ENCODE peak calls at places on chromosomes 5 and 9, in ten cellular contexts. L, A, Q, B, R, K, C, F, J and T are unnamed samples.

GRCh38 chr5:109936996-109937395 is 247.3 kb downstream of the MAN2A1 start:
- DNase-seq in B (peak; percentile 73), F (no peak), Q (no peak), L (no peak), R (no peak), J (no peak), C (no peak), A (no peak), K (peak; percentile 45), T (no peak)

GRCh38 chr5:76854644-76855043 is 4.8 kb downstream of the S100Z start:
- DNase-seq in Q (no peak), J (no peak), L (no peak), C (no peak), B (no peak), R (no peak), K (peak; percentile 35), F (no peak), A (no peak), T (peak; percentile 45)

GRCh38 chr9:93698140-93698908 is 121.9 kb downstream of the PHF2 start:
- DNase-seq in B (no peak), A (peak; percentile 33), Q (no peak), J (no peak), F (no peak), C (no peak), R (no peak), L (no peak), K (no peak), T (no peak)

GRCh38 chr9:25990376-25990775 is 312.1 kb upstream of the TUSC1 start:
- DNase-seq in R (no peak), F (no peak), K (no peak), J (no peak), C (no peak), A (no peak), B (no peak), Q (no peak), L (no peak), T (no peak)

GRCh38 chr5:132546108-132546507 is 2.8 kb upstream of the IL5 start:
- DNase-seq in A (no peak), J (no peak), F (no peak), R (no peak), C (no peak), B (no peak), K (no peak), Q (no peak), L (no peak), T (no peak)

GRCh38 chr5:122093415-122093814 is 15.4 kb upstream of the LOX start:
- DNase-seq in L (peak; percentile 81), R (no peak), C (no peak), B (no peak), K (no peak), J (no peak), F (no peak), A (no peak), Q (no peak), T (no peak)

GRCh38 chr9:76913467-76913866 is 7.6 kb upstream of the PRUNE2 start:
- DNase-seq in R (no peak), F (no peak), Q (no peak), B (no peak), C (no peak), L (no peak), J (no peak), K (no peak), A (no peak), T (no peak)

GRCh38 chr9:98707158-98708102 is 1.3 kb downstream of the GABBR2 start:
- DNase-seq in C (no peak), B (peak; percentile 52), A (peak; percentile 72), R (no peak), Q (no peak), J (no peak), K (peak; percentile 87), F (peak; percentile 94), L (peak; percentile 70), T (no peak)

GRCh38 chr5:37900692-37901091 is 60.9 kb upstream of the GDNF start:
- DNase-seq in J (no peak), L (peak; percentile 37), K (peak; percentile 63), Q (no peak), C (no peak), A (peak; percentile 84), F (peak; percentile 5), B (no peak), R (peak; percentile 59), T (no peak)

GRCh38 chr9:132597073-132597775 is 14.8 kb downstream of the BARHL1 start:
- DNase-seq in R (peak; percentile 45), L (peak; percentile 44), Q (no peak), J (no peak), F (no peak), C (no peak), K (no peak), A (peak; percentile 83), B (no peak), T (no peak)

GRCh38 chr5:4216142-4216541 is 620.5 kb downstream of the IRX1 start:
- DNase-seq in K (no peak), Q (no peak), L (no peak), A (no peak), R (no peak), B (no peak), F (no peak), J (no peak), C (no peak), T (no peak)

GRCh38 chr5:17511775-17512325 is 6.3 kb upstream of the TAF11L3 start:
- DNase-seq in A (no peak), Q (no peak), K (no peak), R (no peak), B (no peak), C (no peak), F (no peak), J (no peak), L (no peak), T (no peak)
- H3K4me3 ChIP-seq in A (no peak overlapping the region), Q (no peak overlapping the region), K (no peak overlapping the region), R (no peak overlapping the region), B (no peak overlapping the region), C (no peak overlapping the region), F (no peak overlapping the region), J (no peak overlapping the region), L (no peak overlapping the region), T (no peak overlapping the region)

GRCh38 chr9:122367779-122368460 is 2.9 kb upstream of the PTGS1 start:
- DNase-seq in C (no peak), A (no peak), B (no peak), K (no peak), F (no peak), R (no peak), Q (no peak), J (no peak), L (no peak), T (no peak)

GRCh38 chr9:122371851-122372250 is 1.0 kb downstream of the PTGS1 start:
- DNase-seq in L (no peak), F (no peak), A (no peak), Q (no peak), C (no peak), K (no peak), B (no peak), J (no peak), R (no peak), T (no peak)

GRCh38 chr9:122368642-122369041 is 2.2 kb upstream of the PTGS1 start:
- DNase-seq in J (no peak), L (no peak), C (no peak), R (no peak), B (no peak), A (no peak), K (no peak), Q (no peak), F (no peak), T (no peak)

GRCh38 chr9:122370869-122371467 is at the start of gene PTGS1:
- DNase-seq in F (peak; percentile 74), K (peak; percentile 53), L (no peak), Q (no peak), J (no peak), B (peak; percentile 45), C (no peak), A (peak; percentile 77), R (peak; percentile 57), T (no peak)

DNA sequence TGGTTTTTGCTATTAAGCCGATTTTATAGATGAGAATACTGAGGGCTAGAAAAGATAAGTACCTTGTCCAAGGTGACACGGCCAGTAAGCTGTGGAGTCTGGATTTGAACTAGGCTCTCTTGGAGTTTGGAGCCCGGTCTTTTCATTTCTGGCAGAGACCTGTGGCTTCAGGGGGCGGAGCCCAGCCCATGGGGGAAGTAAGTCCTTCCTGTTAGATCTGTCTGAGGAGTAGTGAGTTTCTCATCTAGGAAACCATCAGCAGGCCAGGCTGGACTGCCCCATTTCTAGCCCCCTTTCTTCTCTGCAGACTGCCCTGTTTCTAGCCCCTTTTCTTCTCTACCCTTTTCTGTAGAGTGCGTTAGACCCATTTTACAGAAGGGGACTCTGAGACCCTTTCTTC is 521 bp upstream of the PTGS1 start:
- DNase-seq in J (no peak), K (no peak), A (no peak), F (no peak), L (no peak), C (no peak), R (no peak), Q (no peak), B (peak; percentile 13), T (no peak)
- H3K4me3 ChIP-seq in J (no peak overlapping the region), K (no peak overlapping the region), A (peak overlapping the region; percentile 48), F (peak overlapping the region; percentile 53), L (no peak overlapping the region), C (no peak overlapping the region), R (peak overlapping the region; percentile 43), Q (no peak overlapping the region), B (no peak overlapping the region), T (no peak overlapping the region)

DNA sequence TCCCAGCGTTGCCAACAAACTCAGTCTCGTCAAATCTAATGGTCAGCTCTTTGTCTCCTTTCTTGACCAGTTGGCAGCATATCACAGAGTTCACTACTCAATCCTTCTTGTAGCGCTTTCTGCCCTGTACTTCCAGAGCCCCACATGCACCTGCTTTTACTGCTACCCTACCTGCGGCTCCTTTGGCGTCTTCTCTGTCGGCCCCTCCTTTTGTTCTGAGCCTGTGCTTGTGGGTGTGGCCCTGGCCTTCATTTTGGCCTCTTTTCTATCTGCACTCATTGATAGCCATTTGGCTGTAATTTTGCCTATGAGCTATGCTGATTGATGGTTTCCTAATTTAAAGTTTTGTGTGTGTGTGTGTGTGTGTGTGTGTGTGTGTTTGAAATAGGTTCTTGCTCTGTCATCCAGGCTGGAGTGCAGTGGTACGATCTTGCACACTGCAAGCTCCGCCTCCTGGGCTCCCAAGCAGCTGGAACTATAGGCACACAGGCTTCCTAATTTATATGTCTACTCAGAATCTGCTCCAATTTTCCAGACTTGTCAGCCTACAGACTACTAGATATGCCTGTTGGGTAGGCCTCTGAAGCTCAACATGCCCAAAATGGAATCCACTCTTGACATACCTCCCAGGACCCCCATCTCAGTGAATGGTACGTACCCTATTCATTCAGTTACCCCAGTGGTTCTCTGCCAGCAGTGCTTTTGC is 32.3 kb downstream of the ARPC5L start:
- DNase-seq in B (no peak), R (no peak), C (no peak), A (no peak), K (no peak), L (no peak), F (no peak), J (no peak), Q (no peak), T (no peak)
- H3K4me3 ChIP-seq in B (no peak overlapping the region), R (no peak overlapping the region), C (no peak overlapping the region), A (no peak overlapping the region), K (no peak overlapping the region), L (no peak overlapping the region), F (no peak overlapping the region), J (no peak overlapping the region), Q (no peak overlapping the region), T (no peak overlapping the region)

DNA sequence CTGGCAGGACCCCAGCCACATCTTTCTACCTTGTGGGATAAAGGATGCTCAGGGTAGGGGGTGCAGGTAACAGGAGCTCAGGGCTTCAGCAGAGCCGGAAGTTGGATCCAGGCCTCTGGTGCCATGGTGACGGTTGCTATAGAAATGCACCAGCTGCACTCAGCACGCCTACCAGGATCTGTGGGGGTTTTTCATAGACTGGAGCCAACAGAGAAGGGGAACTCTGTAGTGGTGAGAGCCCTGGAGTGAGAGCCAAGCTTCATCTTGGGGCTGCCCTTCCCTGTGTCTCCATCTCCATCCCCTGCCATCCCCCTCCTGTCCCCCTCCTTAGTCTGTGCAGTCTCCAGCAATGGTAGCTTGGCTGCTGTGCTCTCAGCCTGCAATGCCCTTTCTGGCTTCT is 27.5 kb upstream of the BOD1 start:
- DNase-seq in A (no peak), Q (no peak), K (peak; percentile 77), L (no peak), F (peak; percentile 81), C (no peak), J (no peak), B (peak; percentile 74), R (no peak), T (peak; percentile 47)
- H3K4me3 ChIP-seq in A (no peak overlapping the region), Q (no peak overlapping the region), K (no peak overlapping the region), L (no peak overlapping the region), F (no peak overlapping the region), C (no peak overlapping the region), J (no peak overlapping the region), B (no peak overlapping the region), R (no peak overlapping the region), T (no peak overlapping the region)